ENCODE peak calls at places on chromosomes 1 and 21, in six cellular contexts. Y is Peyer's patch; I is EL; C is mesendoderm; J is stimulated activated CD4-positive, alpha-beta T cell treated with anti-CD3 and anti-CD28 coated beads, TNF-alpha, amount 100 ng/mL, for 24 hours; H is bronchial epithelial cell. F is an unnamed sample.
A peak's percentile ranks its signal among the peaks of the same experiment; 100 is the strongest.

GRCh38 chr1:156705918-156706646 is 699 bp upstream of the CRABP2 start:
- DNase-seq in Y (peak; percentile 79), H (no peak), C (peak; percentile 97), J (peak; percentile 55), I (peak; percentile 57), F (peak; percentile 64)

GRCh38 chr1:241821363-241821762 is 26.6 kb upstream of the EXO1 start:
- DNase-seq in J (no peak), C (no peak), I (peak; percentile 75), Y (no peak), H (peak; percentile 35), F (no peak)

GRCh38 chr1:56050911-56051310 is 528.5 kb downstream of the PLPP3 start:
- DNase-seq in Y (no peak), I (no peak), J (no peak), C (no peak), H (no peak), F (no peak)

GRCh38 chr1:75188892-75189291 is 54.7 kb downstream of the LHX8 start:
- DNase-seq in J (no peak), Y (no peak), H (no peak), C (no peak), I (no peak), F (no peak)

GRCh38 chr21:14438204-14438603 is 55.3 kb upstream of the HSPA13 start:
- DNase-seq in H (no peak), J (no peak), I (no peak), C (no peak), Y (no peak), F (no peak)

GRCh38 chr1:226082959-226083302 is 20.4 kb downstream of the H3-3A start:
- DNase-seq in I (peak; percentile 63), C (peak; percentile 37), H (no peak), J (no peak), Y (peak; percentile 73), F (no peak)

GRCh38 chr1:152188673-152189591 is 29.9 kb upstream of the RPTN start:
- DNase-seq in H (peak; percentile 61), J (peak; percentile 62), C (peak; percentile 43), I (peak; percentile 62), Y (peak; percentile 90), F (peak; percentile 75)

GRCh38 chr1:184789899-184790298 is 35.2 kb upstream of the EDEM3 start:
- DNase-seq in C (no peak), H (no peak), Y (no peak), I (no peak), J (no peak), F (no peak)

GRCh38 chr21:46662765-46663500 is 27.5 kb downstream of the PRMT2 start:
- DNase-seq in J (no peak), H (peak; percentile 22), C (no peak), I (peak; percentile 66), Y (no peak), F (no peak)

GRCh38 chr21:38527737-38528136 is 29.5 kb upstream of the ERG start:
- DNase-seq in Y (peak; percentile 71), J (no peak), I (no peak), C (no peak), H (no peak), F (no peak)

GRCh38 chr1:215076312-215076711 is 6.2 kb upstream of the KCNK2 start:
- DNase-seq in Y (no peak), I (peak; percentile 51), C (peak; percentile 84), H (peak; percentile 66), J (no peak), F (no peak)

GRCh38 chr1:232547938-232548484 is 81.9 kb downstream of the SIPA1L2 start:
- DNase-seq in C (no peak), H (no peak), I (no peak), J (no peak), Y (no peak), F (no peak)

GRCh38 chr1:197481101-197481500 is 213.0 kb downstream of the CRB1 start:
- DNase-seq in C (no peak), Y (no peak), H (no peak), I (peak; percentile 37), J (no peak), F (no peak)

GRCh38 chr1:1347026-1347595 is 2.1 kb downstream of the DVL1 start:
- DNase-seq in I (no peak), H (no peak), J (no peak), Y (no peak), C (no peak), F (no peak)

GRCh38 chr1:45979074-45979777 is 153.2 kb downstream of the PIK3R3 start:
- DNase-seq in Y (no peak), I (no peak), H (peak; percentile 54), J (no peak), C (no peak), F (no peak)

GRCh38 chr1:51792864-51793263 is 85.7 kb downstream of the NRDC start:
- DNase-seq in H (peak; percentile 38), Y (no peak), C (peak; percentile 47), I (peak; percentile 39), J (no peak), F (no peak)

GRCh38 chr1:203692565-203693470 is 66.2 kb downstream of the ATP2B4 start:
- DNase-seq in H (peak; percentile 98), Y (peak; percentile 85), I (peak; percentile 98), C (peak; percentile 72), J (no peak), F (no peak)

GRCh38 chr21:20720623-20721022 is 277.6 kb upstream of the NCAM2 start:
- DNase-seq in C (no peak), J (no peak), H (peak; percentile 14), I (no peak), Y (no peak), F (no peak)

GRCh38 chr21:45615145-45615711 is 28.3 kb upstream of the PCBP3 start:
- DNase-seq in Y (peak; percentile 95), H (no peak), I (no peak), J (peak; percentile 79), C (no peak), F (peak; percentile 80)

GRCh38 chr1:232316864-232317263 is 313.1 kb downstream of the SIPA1L2 start:
- DNase-seq in Y (no peak), I (peak; percentile 34), C (no peak), J (no peak), H (peak; percentile 54), F (no peak)

GRCh38 chr1:112637257-112638108 is 17.9 kb downstream of the CAPZA1 start:
- DNase-seq in H (peak; percentile 60), J (no peak), C (peak; percentile 73), I (peak; percentile 49), Y (no peak), F (no peak)

GRCh38 chr1:6329392-6329791 is 64.2 kb downstream of the ACOT7 start:
- DNase-seq in Y (no peak), I (no peak), J (no peak), C (no peak), H (no peak), F (no peak)

GRCh38 chr1:227944931-227945890 is 2.5 kb downstream of the WNT9A start:
- DNase-seq in Y (peak; percentile 43), I (no peak), C (no peak), H (no peak), J (no peak), F (no peak)

GRCh38 chr1:37915484-37916093 is 31.3 kb downstream of the INPP5B start:
- DNase-seq in C (no peak), J (no peak), I (no peak), H (no peak), Y (no peak), F (no peak)

GRCh38 chr1:180937012-180937372 is 24.3 kb downstream of the KIAA1614 start:
- DNase-seq in J (no peak), Y (no peak), C (no peak), I (no peak), H (no peak), F (no peak)

GRCh38 chr1:199273837-199274379 is 635.1 kb downstream of the PTPRC start:
- DNase-seq in J (no peak), C (peak; percentile 89), Y (no peak), I (peak; percentile 63), H (peak; percentile 72), F (no peak)

GRCh38 chr1:216710598-216711333 is 12.5 kb downstream of the ESRRG start:
- DNase-seq in Y (no peak), H (no peak), C (no peak), I (no peak), J (no peak), F (no peak)

F was measured in activated T-helper 9 cell treated with anti-CD3 and anti-CD28 coated beads, Interleukin-2, amount 50 U/mL, for 16 hours.